ENCODE peak calls at places on chromosomes 4 and X, in five cellular contexts. G, L, O, Q and M are unnamed samples.
A peak's percentile ranks its signal among the peaks of the same experiment; 100 is the strongest.

GRCh38 chr4:6987566-6987920 is 55.6 kb upstream of the TADA2B start:
- DNase-seq in L (no peak), G (no peak), O (no peak), Q (no peak), M (no peak)

GRCh38 chr4:153142700-153143438 is 61.4 kb upstream of the TRIM2 start:
- DNase-seq in O (peak; percentile 80), Q (no peak), G (peak; percentile 79), L (no peak), M (no peak)

GRCh38 chrX:101287402-101287801 is 3.7 kb downstream of the TAF7L start:
- DNase-seq in G (peak; percentile 65), O (no peak), Q (no peak), L (peak; percentile 11), M (no peak)

GRCh38 chr4:38867478-38868054 is at the start of gene FAM114A1:
- DNase-seq in Q (no peak), L (no peak), O (peak; percentile 90), G (peak; percentile 80), M (no peak)

GRCh38 chrX:22952011-22952410 is 47.7 kb upstream of the DDX53 start:
- DNase-seq in L (no peak), Q (no peak), O (no peak), G (peak; percentile 61), M (peak; percentile 14)

GRCh38 chr4:3303840-3304715 is 11.3 kb downstream of the RGS12 start:
- DNase-seq in O (peak; percentile 29), Q (no peak), G (no peak), L (no peak), M (no peak)

GRCh38 chr4:26441110-26441509 is 49.2 kb downstream of the CCKAR start:
- DNase-seq in O (no peak), Q (peak; percentile 28), L (no peak), G (no peak), M (no peak)

GRCh38 chr4:140186651-140187315 is 32.8 kb upstream of the MAML3 start:
- DNase-seq in O (no peak), L (peak; percentile 10), G (peak; percentile 65), Q (no peak), M (peak; percentile 39)

GRCh38 chr4:54165438-54165837 is 63.7 kb upstream of the PDGFRA start:
- DNase-seq in G (no peak), O (no peak), L (peak; percentile 78), Q (peak; percentile 84), M (peak; percentile 68)

GRCh38 chr4:55180980-55181379 is 55.6 kb upstream of the KDR start:
- DNase-seq in G (no peak), L (no peak), Q (no peak), O (no peak), M (no peak)

GRCh38 chrX:17459596-17459995 is 84.6 kb downstream of the NHS start:
- DNase-seq in Q (peak; percentile 37), G (no peak), O (no peak), L (no peak), M (no peak)

GRCh38 chrX:19794690-19795089 is 92.7 kb downstream of the SH3KBP1 start:
- DNase-seq in O (no peak), G (peak; percentile 52), L (no peak), Q (no peak), M (no peak)

GRCh38 chrX:13487731-13488505 is 81.5 kb upstream of the EGFL6 start:
- DNase-seq in G (peak; percentile 81), Q (peak; percentile 87), L (peak; percentile 75), O (no peak), M (peak; percentile 45)
- TF ChIP-seq CTCF in G (peak; percentile 15), Q (peak; percentile 52), L (peak; percentile 50), O (peak; percentile 56), M (peak; percentile 54)

DNA sequence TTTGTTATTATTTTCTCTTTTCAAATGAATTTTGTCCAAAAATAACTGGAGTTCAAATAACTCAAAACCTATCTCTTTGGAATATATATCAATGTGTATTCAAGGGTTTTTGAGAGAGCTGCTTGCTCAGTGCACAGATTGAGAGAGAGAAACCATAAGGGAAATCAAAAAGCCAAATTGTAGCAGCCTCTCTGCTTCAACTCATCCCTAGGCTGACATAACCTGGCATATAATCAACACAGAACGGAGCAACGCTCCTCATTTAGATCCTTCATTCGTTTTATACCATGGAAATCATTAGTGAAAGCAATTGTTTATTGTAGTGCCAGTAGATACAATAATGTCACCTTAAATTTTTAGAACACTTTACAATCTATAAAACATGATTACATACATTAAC is 1.8 kb upstream of the GPM6A start:
- DNase-seq in G (no peak), O (no peak), L (no peak), Q (no peak), M (no peak)
- H3K4me3 ChIP-seq in G (no peak overlapping the region), O (no peak overlapping the region), L (no peak overlapping the region), Q (no peak overlapping the region), M (no peak overlapping the region)

GRCh38 chrX:39609941-39610340 is 487.8 kb downstream of the BCOR start:
- DNase-seq in G (no peak), L (no peak), O (no peak), Q (no peak), M (no peak)
- TF ChIP-seq CTCF in G (no peak), L (no peak), O (no peak), Q (peak; percentile 11), M (no peak)

GRCh38 chrX:44344194-44344593 is 722 bp upstream of the EFHC2 start:
- DNase-seq in O (peak; percentile 55), G (no peak), L (no peak), Q (no peak), M (no peak)
- H3K4me3 ChIP-seq in O (peak overlapping the region; percentile 42), G (no peak overlapping the region), L (no peak overlapping the region), Q (no peak overlapping the region), M (no peak overlapping the region)

DNA sequence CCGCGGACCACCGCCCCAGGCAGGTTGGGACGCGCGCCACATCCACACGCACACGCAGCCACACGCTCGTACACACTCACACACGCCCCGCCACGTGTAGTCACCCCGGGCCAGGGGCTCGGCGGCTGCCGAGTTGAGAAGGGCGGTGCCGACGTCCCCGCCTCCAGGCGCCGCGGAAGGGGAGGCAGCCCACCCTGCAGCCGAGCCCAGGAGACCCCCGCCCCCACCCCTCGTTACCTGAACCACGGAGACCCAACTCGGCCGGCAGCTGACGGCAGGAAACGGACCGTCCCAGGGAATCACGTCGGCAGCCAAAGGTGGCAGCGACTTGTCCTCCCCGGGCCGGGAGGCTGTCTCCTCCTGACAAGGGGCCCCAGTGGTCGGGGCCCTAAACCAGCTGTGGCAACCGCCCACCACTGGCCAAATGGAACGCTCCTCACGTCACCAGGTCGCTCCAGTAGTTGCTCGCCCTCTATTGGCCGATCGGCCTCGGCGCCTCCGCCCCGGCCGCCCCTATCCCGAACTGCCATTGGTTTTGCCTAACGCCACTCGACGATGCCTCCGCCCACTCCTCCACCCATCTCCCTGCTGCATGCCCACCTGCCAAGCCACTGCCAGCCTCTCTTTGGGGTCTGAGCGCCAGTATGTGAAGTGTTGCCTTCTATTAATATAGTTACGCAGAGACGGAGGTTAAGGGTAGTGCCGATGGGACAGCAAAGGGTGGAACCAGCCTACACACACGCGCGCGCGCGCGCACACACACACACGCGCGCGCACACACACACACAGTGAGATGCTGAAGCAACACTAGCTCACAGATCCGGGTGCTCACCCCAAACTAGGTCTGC is at the start of gene ZDHHC9:
- DNase-seq in O (peak; percentile 92), Q (peak; percentile 54), G (peak; percentile 88), L (peak; percentile 57), M (peak; percentile 56)
- TF ChIP-seq CTCF in O (no peak), Q (no peak), G (no peak), L (no peak), M (no peak)

GRCh38 chr4:152064753-152065152 is 303.9 kb upstream of the GATB start:
- DNase-seq in O (no peak), L (no peak), Q (no peak), G (no peak), M (no peak)
- H3K4me3 ChIP-seq in O (no peak overlapping the region), L (no peak overlapping the region), Q (no peak overlapping the region), G (no peak overlapping the region), M (no peak overlapping the region)

DNA sequence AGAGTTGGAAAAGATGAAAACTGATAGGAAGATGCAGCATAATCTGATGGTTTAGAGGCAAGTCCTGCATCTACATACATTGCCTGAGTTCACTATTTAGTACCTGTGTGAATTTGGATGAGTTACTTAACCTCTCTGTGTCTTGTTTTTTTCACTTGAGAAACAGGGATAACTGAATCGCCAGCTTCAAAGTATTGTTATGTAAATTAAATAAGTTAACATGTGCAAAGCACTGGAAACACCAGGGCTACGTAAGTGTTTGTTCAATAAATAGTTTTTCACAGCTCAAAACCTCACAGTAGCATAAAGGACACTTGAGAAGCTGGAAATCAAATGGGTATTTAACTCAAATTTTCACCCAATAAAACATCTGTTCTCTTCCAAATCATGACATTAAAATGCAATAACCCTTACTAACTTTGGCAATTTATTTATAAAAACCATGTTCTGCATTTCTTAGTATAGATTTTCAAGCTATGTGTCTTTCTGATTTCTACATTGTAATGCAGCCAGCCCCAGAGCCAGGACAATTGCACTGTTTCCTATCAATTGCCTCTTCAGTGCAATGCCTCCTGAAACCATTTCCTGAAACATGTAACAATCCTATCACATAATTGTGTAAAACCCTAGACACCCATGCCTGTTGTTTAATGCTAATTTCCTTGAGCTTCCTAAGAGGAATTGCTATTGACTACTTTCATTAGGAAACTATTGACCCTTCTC is 177.2 kb downstream of the UNC5C start:
- DNase-seq in O (no peak), Q (no peak), G (peak; percentile 4), L (no peak), M (no peak)
- TF ChIP-seq CTCF in O (no peak), Q (no peak), G (no peak), L (no peak), M (no peak)

DNA sequence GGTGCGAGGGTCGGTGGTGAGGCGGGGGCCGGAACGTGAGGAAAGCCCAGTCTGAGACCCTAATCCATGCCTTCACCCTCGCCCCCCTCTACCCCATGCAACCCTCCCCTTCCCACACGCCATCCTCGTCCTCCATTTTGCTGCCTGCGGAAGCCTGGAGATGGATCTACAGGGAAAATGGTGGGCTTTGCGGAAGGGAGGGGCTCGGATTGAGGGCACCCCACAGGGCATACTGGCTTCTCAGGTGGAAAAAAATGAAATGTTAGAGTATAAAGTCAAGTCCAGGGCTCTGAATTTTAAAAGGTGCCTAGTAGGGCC is 819 bp downstream of the BEX4 start:
- DNase-seq in O (no peak), L (no peak), G (peak; percentile 20), Q (no peak), M (no peak)
- H3K4me3 ChIP-seq in O (peak overlapping the region; percentile 68), L (peak overlapping the region; percentile 59), G (peak overlapping the region; percentile 94), Q (peak overlapping the region; percentile 51), M (peak overlapping the region; percentile 68)